ENCODE peak calls at places on chromosomes 4 and X, in five cellular contexts. K is cardiac muscle cell, M is neural progenitor cell, O is tibial artery, A is heart right ventricle. F is an unnamed sample.

GRCh38 chrX:57070185-57070984 is 51.0 kb downstream of the SPIN2B start:
- DNase-seq in M (peak), K (peak), A (no peak), O (no peak), F (no peak)

GRCh38 chrX:54452920-54453319 is 12.7 kb downstream of the TSR2 start:
- DNase-seq in A (no peak), M (peak), K (peak), O (no peak), F (peak)

GRCh38 chr4:27009539-27009938 is 148.9 kb downstream of the STIM2 start:
- DNase-seq in K (no peak), M (no peak), O (no peak), A (no peak), F (no peak)

GRCh38 chrX:40154853-40155616 is 57.3 kb upstream of the BCOR start:
- DNase-seq in M (peak), K (peak), O (peak), A (peak), F (peak)

GRCh38 chr4:127049506-127049905 is 583.3 kb upstream of the INTU start:
- DNase-seq in A (no peak), M (no peak), K (no peak), O (no peak), F (no peak)

GRCh38 chr4:37682701-37683401 is 3.3 kb downstream of the RELL1 start:
- DNase-seq in K (no peak), A (no peak), O (no peak), M (no peak), F (no peak)

GRCh38 chr4:10099521-10100325 is 16.9 kb downstream of the WDR1 start:
- DNase-seq in O (no peak), K (no peak), M (peak), A (no peak), F (peak)

GRCh38 chr4:140641789-140642439 is 73.2 kb upstream of the UCP1 start:
- DNase-seq in K (peak), A (no peak), M (peak), O (no peak), F (no peak)

GRCh38 chr4:150235795-150236385 is 157.6 kb downstream of the DCLK2 start:
- DNase-seq in M (no peak), K (peak), A (no peak), O (no peak), F (no peak)

GRCh38 chrX:119008122-119008744 is 33.8 kb downstream of the LONRF3 start:
- DNase-seq in A (peak), M (peak), O (no peak), K (peak), F (peak)

GRCh38 chrX:32530802-32531403 is 680.4 kb downstream of the DMD start:
- DNase-seq in K (peak), A (no peak), M (peak), O (no peak), F (peak)

GRCh38 chr4:6222761-6223292 is 22.5 kb upstream of the JAKMIP1 start:
- DNase-seq in K (peak), O (no peak), A (no peak), M (peak), F (no peak)

GRCh38 chrX:103431316-103431715 is 55.0 kb downstream of the BEX3 start:
- DNase-seq in K (no peak), O (no peak), A (no peak), M (no peak), F (no peak)

GRCh38 chr4:7256989-7257810 is 64.9 kb downstream of the SORCS2 start:
- DNase-seq in A (peak), K (peak), M (no peak), O (peak), F (peak)

GRCh38 chr4:181528570-181529184 is 714.5 kb upstream of the TENM3 start:
- DNase-seq in M (peak), O (no peak), K (peak), A (peak), F (peak)

GRCh38 chr4:137922721-137923120 is 319.4 kb downstream of the SLC7A11 start:
- DNase-seq in K (no peak), O (no peak), M (no peak), A (no peak), F (no peak)

GRCh38 chr4:54226399-54227260 is 2.5 kb upstream of the PDGFRA start:
- DNase-seq in A (peak), O (peak), M (peak), K (peak), F (no peak)

GRCh38 chr4:189202182-189202868 is 738.3 kb upstream of the FRG1 start:
- DNase-seq in M (peak), A (peak), O (peak), K (peak), F (peak)

GRCh38 chr4:3643518-3644433 is 111.6 kb upstream of the LRPAP1 start:
- DNase-seq in O (no peak), K (no peak), M (no peak), A (no peak), F (no peak)

GRCh38 chrX:8873102-8873501 is 71.9 kb upstream of the FAM9A start:
- DNase-seq in A (no peak), O (no peak), M (peak), K (no peak), F (no peak)

GRCh38 chr4:71456841-71457240 is 118.0 kb downstream of the SLC4A4 start:
- DNase-seq in O (no peak), A (no peak), K (peak), M (no peak), F (no peak)

GRCh38 chrX:151697537-151697936 is 2.3 kb downstream of the PRRG3 start:
- DNase-seq in M (no peak), O (no peak), A (no peak), K (peak), F (no peak)

GRCh38 chr4:148445071-148445902 is 3.1 kb upstream of the NR3C2 start:
- DNase-seq in O (peak), M (peak), A (peak), K (no peak), F (peak)

GRCh38 chr4:84966382-84967291 is at the start of gene WDFY3:
- DNase-seq in M (peak), O (peak), A (peak), K (peak), F (peak)

GRCh38 chr4:106676173-106676921 is 307.8 kb upstream of the GIMD1 start:
- DNase-seq in O (no peak), M (no peak), K (peak), A (no peak), F (no peak)

GRCh38 chrX:139738581-139738980 is 30.6 kb upstream of the MCF2 start:
- DNase-seq in A (no peak), K (peak), M (no peak), O (no peak), F (no peak)

GRCh38 chr4:40562208-40562607 is 67.5 kb downstream of the RBM47 start:
- DNase-seq in M (no peak), K (no peak), O (no peak), A (no peak), F (no peak)

GRCh38 chr4:82268826-82269193 is 105.0 kb downstream of the HNRNPD start:
- DNase-seq in M (no peak), K (no peak), O (no peak), A (no peak), F (no peak)
- TF ChIP-seq CTCF in M (no peak), K (no peak), O (no peak), A (no peak), F (no peak)

GRCh38 chr4:88820723-88821368 is 123.2 kb upstream of the NAP1L5 start:
- DNase-seq in A (no peak), M (no peak), K (no peak), O (no peak), F (no peak)
- H3K27ac ChIP-seq in A (peak), M (no peak), K (peak), O (peak), F (no peak)

GRCh38 chr4:110678517-110678916 is 55.6 kb upstream of the PITX2 start:
- DNase-seq in K (no peak), O (no peak), A (no peak), M (no peak), F (no peak)
- TF ChIP-seq CTCF in K (no peak), O (no peak), A (no peak), M (no peak), F (no peak)

DNA sequence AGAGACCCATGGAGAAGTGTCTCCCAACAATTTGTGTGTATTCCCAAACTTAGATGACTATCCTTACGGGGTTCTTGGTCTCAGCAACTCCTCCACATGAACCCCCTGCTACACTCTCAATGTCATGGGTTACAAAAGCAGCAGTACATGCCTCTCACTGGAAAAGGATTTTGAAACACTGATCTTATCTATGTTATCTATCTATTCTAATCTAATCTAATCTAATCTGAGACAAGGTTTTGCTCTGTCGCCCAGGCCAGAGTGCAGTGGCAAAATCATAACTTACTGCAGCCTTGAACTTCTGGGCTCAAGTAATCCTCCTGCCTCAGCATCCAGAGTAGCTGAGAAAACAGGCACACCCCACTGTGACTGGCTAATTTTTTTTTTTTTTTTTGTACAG is 19.3 kb downstream of the TSPAN5 start:
- DNase-seq in O (no peak), M (no peak), A (no peak), K (no peak), F (no peak)
- H3K27ac ChIP-seq in O (no peak), M (no peak), A (no peak), K (no peak), F (no peak)

GRCh38 chr4:170374770-170375169 is 285.0 kb upstream of the AADAT start:
- DNase-seq in A (no peak), O (no peak), K (no peak), M (peak), F (peak)
- TF ChIP-seq CTCF in A (no peak), O (no peak), K (peak), M (peak), F (peak)

DNA sequence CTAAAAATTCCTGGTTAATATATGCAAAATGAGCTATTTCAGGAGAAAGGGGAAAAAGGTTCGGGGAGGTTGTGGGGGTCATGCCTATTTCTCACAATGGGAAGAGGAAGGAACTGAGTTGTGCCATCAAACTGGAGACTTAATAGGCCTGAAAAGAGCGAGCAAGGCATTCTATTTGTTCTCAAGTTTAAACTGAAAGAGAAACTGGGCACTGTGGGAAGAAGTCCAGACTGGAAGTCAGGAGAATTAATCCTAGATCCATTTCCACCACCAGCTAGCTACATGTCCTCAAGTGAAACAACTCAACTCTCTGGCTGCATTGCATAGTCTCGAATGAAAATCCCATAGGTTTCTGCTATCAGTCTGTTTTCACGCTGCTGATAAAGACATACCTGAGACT is 50.6 kb downstream of the PPARGC1A start:
- DNase-seq in K (no peak), A (no peak), O (no peak), M (no peak), F (no peak)
- H3K27ac ChIP-seq in K (no peak), A (no peak), O (no peak), M (no peak), F (no peak)